ENCODE peak calls at places on chromosomes 3 and 15, in ten cellular contexts. Y is lower lobe of right lung, H is AG04450, K is Panc1, T is A549, P is cardiac muscle cell, I is adrenal gland, Q is fibroblast of lung, M is brain microvascular endothelial cell, O is foreskin fibroblast. R is an unnamed sample.

GRCh38 chr15:52082197-52083036 is 30.2 kb downstream of the BCL2L10 start:
- DNase-seq in Y (no peak), H (peak), K (no peak), T (no peak), P (peak), I (no peak), Q (peak), M (no peak), O (no peak), R (peak)

GRCh38 chr15:48389701-48390143 is 58.5 kb downstream of the DUT start:
- DNase-seq in Y (no peak), H (no peak), K (no peak), T (no peak), P (peak), I (no peak), Q (peak), M (no peak), O (peak), R (no peak)

GRCh38 chr3:23900744-23901143 is 16.0 kb downstream of the NKIRAS1 start:
- DNase-seq in Y (no peak), H (no peak), K (no peak), T (peak), P (peak), I (no peak), Q (peak), M (no peak), O (peak), R (no peak)

GRCh38 chr3:86954751-86955150 is 36.2 kb downstream of the VGLL3 start:
- DNase-seq in Y (no peak), H (no peak), K (no peak), T (no peak), P (no peak), I (no peak), Q (no peak), M (no peak), O (peak), R (no peak)

GRCh38 chr3:188294823-188295487 is 141.0 kb downstream of the LPP start:
- DNase-seq in Y (no peak), H (peak), K (peak), T (peak), P (peak), I (peak), Q (peak), M (peak), O (peak), R (peak)

GRCh38 chr15:48292458-48292857 is 38.8 kb upstream of the DUT start:
- DNase-seq in Y (no peak), H (no peak), K (no peak), T (no peak), P (no peak), I (no peak), Q (no peak), M (no peak), O (no peak), R (no peak)

GRCh38 chr3:101292027-101292426 is 28.3 kb downstream of the IMPG2 start:
- DNase-seq in Y (no peak), H (peak), K (no peak), T (no peak), P (peak), I (no peak), Q (peak), M (peak), O (peak), R (no peak)

GRCh38 chr3:156769661-156770654 is 56.2 kb upstream of the LEKR1 start:
- DNase-seq in Y (no peak), H (no peak), K (no peak), T (no peak), P (no peak), I (no peak), Q (no peak), M (no peak), O (no peak), R (no peak)

GRCh38 chr3:58899159-58899952 is 150.5 kb downstream of the CFAP20DC start:
- DNase-seq in Y (peak), H (no peak), K (no peak), T (no peak), P (peak), I (peak), Q (no peak), M (no peak), O (peak), R (no peak)

GRCh38 chr3:30693470-30694120 is 87.2 kb downstream of the TGFBR2 start:
- DNase-seq in Y (no peak), H (peak), K (peak), T (peak), P (peak), I (peak), Q (peak), M (peak), O (peak), R (no peak)

GRCh38 chr3:133138017-133138416 is 99.8 kb downstream of the TMEM108 start:
- DNase-seq in Y (no peak), H (no peak), K (no peak), T (no peak), P (no peak), I (no peak), Q (no peak), M (no peak), O (no peak), R (no peak)

GRCh38 chr3:58651268-58651667 is 15.3 kb downstream of the FAM3D start:
- DNase-seq in Y (no peak), H (no peak), K (no peak), T (no peak), P (peak), I (no peak), Q (peak), M (no peak), O (peak), R (no peak)

GRCh38 chr15:99982662-99983061 is 249.4 kb upstream of the LYSMD4 start:
- DNase-seq in Y (no peak), H (no peak), K (no peak), T (no peak), P (no peak), I (no peak), Q (no peak), M (no peak), O (no peak), R (no peak)
- H3K4me3 ChIP-seq in Y (no peak), H (no peak), K (no peak), T (no peak), P (no peak), I (no peak), Q (no peak), M (no peak), O (no peak), R (no peak)

GRCh38 chr15:84752700-84753099 is 4.3 kb downstream of the ZNF592 start:
- DNase-seq in Y (no peak), H (no peak), K (no peak), T (no peak), P (peak), I (no peak), Q (peak), M (no peak), O (peak), R (no peak)
- H3K4me3 ChIP-seq in Y (no peak), H (no peak), K (no peak), T (no peak), P (no peak), I (no peak), Q (peak), M (no peak), O (peak), R (no peak)

GRCh38 chr3:141366285-141367037 is 1.8 kb upstream of the ZBTB38 start:
- DNase-seq in Y (peak), H (peak), K (no peak), T (peak), P (peak), I (no peak), Q (peak), M (peak), O (peak), R (peak)

GRCh38 chr3:141368062-141368924 is at the start of gene ZBTB38:
- DNase-seq in Y (peak), H (peak), K (no peak), T (peak), P (peak), I (peak), Q (peak), M (peak), O (peak), R (peak)

GRCh38 chr3:141365206-141365605 is 3.1 kb upstream of the ZBTB38 start:
- DNase-seq in Y (no peak), H (no peak), K (no peak), T (no peak), P (no peak), I (no peak), Q (no peak), M (no peak), O (no peak), R (no peak)

GRCh38 chr3:141368925-141369794 is 856 bp downstream of the ZBTB38 start:
- DNase-seq in Y (no peak), H (no peak), K (no peak), T (no peak), P (peak), I (no peak), Q (peak), M (peak), O (peak), R (peak)

GRCh38 chr3:141367038-141367730 is 1.1 kb upstream of the ZBTB38 start:
- DNase-seq in Y (no peak), H (peak), K (no peak), T (no peak), P (peak), I (no peak), Q (peak), M (peak), O (peak), R (peak)
- H3K4me3 ChIP-seq in Y (no peak), H (peak), K (no peak), T (no peak), P (no peak), I (no peak), Q (no peak), M (no peak), O (no peak), R (no peak)

DNA sequence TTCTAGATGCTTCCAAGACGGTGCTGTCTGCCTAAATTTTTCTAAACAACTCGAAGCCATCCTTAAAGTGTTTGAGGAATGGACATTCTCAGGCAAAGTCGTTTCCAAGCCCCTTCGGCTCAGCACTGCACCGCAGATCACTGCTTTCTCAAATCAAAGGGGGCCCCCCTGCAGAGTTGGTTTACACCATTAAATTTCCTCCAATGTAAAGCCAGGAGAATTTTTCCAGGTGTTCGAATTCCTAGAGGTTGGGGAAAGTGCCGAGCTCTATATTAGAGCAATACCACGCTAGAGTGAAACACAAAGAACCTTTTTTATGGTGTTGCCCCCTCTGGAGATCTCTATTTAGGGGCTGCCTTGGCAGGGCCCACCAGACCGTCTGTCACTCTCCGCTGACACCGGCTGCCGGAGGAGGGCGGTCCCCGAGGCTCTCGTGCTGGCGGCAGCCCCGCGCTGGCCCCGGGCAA is 277.9 kb upstream of the NR2F2 start:
- DNase-seq in Y (no peak), H (no peak), K (no peak), T (no peak), P (no peak), I (no peak), Q (no peak), M (no peak), O (no peak), R (no peak)
- H3K4me3 ChIP-seq in Y (peak), H (no peak), K (peak), T (no peak), P (peak), I (no peak), Q (no peak), M (peak), O (no peak), R (no peak)

GRCh38 chr3:169765281-169765624 is 393 bp upstream of the TERC start:
- DNase-seq in Y (no peak), H (no peak), K (no peak), T (no peak), P (no peak), I (no peak), Q (no peak), M (no peak), O (no peak), R (no peak)
- H3K4me3 ChIP-seq in Y (peak), H (peak), K (peak), T (peak), P (no peak), I (no peak), Q (peak), M (peak), O (peak), R (peak)

DNA sequence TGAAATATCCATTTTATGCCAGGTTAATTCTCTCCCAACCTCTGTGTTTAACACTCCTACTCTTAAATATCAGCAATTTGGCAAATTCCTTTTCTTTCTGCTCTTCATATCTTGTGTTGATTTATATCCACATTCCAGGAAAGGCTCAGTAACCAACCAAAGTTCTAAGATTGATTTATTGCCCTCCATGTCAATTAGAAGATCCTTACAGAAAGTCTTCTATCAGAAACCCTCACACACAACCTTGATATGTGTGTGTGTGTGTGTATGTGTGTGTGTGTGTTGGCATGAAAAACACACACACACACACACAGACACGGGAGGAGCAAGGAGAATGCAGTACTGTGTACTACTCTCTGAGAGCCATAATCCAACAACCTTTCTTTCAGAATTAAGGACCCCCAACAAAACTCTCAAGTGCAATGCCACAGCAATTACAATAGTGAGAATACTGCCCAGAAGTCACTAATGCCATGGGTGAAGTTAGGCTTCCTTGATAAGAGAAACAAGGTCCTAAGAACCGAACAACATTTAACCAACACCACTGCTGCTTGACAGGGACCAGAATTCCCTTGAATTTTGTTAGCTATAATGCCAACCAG is 1.1 kb downstream of the LSAMP start:
- DNase-seq in Y (no peak), H (no peak), K (no peak), T (no peak), P (peak), I (no peak), Q (peak), M (no peak), O (peak), R (no peak)
- H3K4me3 ChIP-seq in Y (peak), H (peak), K (peak), T (no peak), P (peak), I (no peak), Q (peak), M (peak), O (peak), R (peak)

GRCh38 chr3:48445277-48445882 is 1.2 kb upstream of the ATRIP start:
- DNase-seq in Y (no peak), H (no peak), K (no peak), T (no peak), P (no peak), I (no peak), Q (no peak), M (no peak), O (peak), R (no peak)
- H3K4me3 ChIP-seq in Y (no peak), H (peak), K (peak), T (peak), P (no peak), I (no peak), Q (peak), M (peak), O (peak), R (peak)

R was measured in skeletal muscle cell.